ENCODE peak calls at places on chromosomes 5 and 9, in eight cellular contexts. B is SK-N-SH, D is HepG2, O is Panc1, M is stomach, Q is vagina, K is transverse colon, G is GM23338. C is an unnamed sample.

GRCh38 chr5:93454896-93455295 is 126.1 kb downstream of the NR2F1-AS1 start:
- DNase-seq in B (no peak), D (no peak), O (no peak), M (no peak), Q (no peak), K (no peak), G (no peak), C (no peak)

GRCh38 chr5:57878301-57878722 is 395.7 kb upstream of the ACTBL2 start:
- DNase-seq in B (no peak), D (no peak), O (no peak), M (no peak), Q (no peak), K (no peak), G (no peak), C (no peak)

GRCh38 chr5:145619806-145620205 is 215.3 kb downstream of the PRELID2 start:
- DNase-seq in B (no peak), D (no peak), O (no peak), M (no peak), Q (no peak), K (no peak), G (no peak), C (no peak)

GRCh38 chr5:99320461-99320860 is 391.7 kb upstream of the CHD1 start:
- DNase-seq in B (no peak), D (no peak), O (no peak), M (peak; percentile 31), Q (no peak), K (no peak), G (peak; percentile 51), C (no peak)

GRCh38 chr5:1460054-1460682 is 14.9 kb upstream of the SLC6A3 start:
- DNase-seq in B (peak; percentile 24), D (no peak), O (no peak), M (no peak), Q (no peak), K (no peak), G (no peak), C (no peak)

GRCh38 chr5:56610093-56610698 is 205.2 kb upstream of the MAP3K1 start:
- DNase-seq in B (no peak), D (no peak), O (no peak), M (no peak), Q (no peak), K (no peak), G (no peak), C (no peak)

GRCh38 chr5:90301248-90301647 is 108.3 kb downstream of the CETN3 start:
- DNase-seq in B (no peak), D (no peak), O (no peak), M (no peak), Q (no peak), K (no peak), G (no peak), C (no peak)

GRCh38 chr5:153523831-153524230 is 33.4 kb downstream of the GRIA1 start:
- DNase-seq in B (no peak), D (no peak), O (no peak), M (no peak), Q (no peak), K (no peak), G (no peak), C (no peak)

GRCh38 chr5:1745190-1745805 is 54.3 kb downstream of the MRPL36 start:
- DNase-seq in B (no peak), D (no peak), O (no peak), M (no peak), Q (no peak), K (peak; percentile 2), G (no peak), C (no peak)

GRCh38 chr5:28249771-28250415 is 1211.5 kb upstream of the CDH9 start:
- DNase-seq in B (no peak), D (no peak), O (no peak), M (no peak), Q (no peak), K (no peak), G (no peak), C (no peak)

GRCh38 chr9:121156263-121156731 is 45.4 kb downstream of the RAB14 start:
- DNase-seq in B (no peak), D (no peak), O (no peak), M (no peak), Q (no peak), K (no peak), G (no peak), C (peak; percentile 22)
- TF ChIP-seq POLR2AphosphoS5 in B (no peak), D (no peak), O (no peak), M (no peak), Q (no peak), K (no peak), G (no peak), C (no peak)

GRCh38 chr9:136717399-136717798 is 5.0 kb downstream of the DIPK1B start:
- DNase-seq in B (no peak), D (no peak), O (no peak), M (no peak), Q (no peak), K (no peak), G (no peak), C (no peak)

GRCh38 chr9:136718463-136719211 is 6.3 kb downstream of the DIPK1B start:
- DNase-seq in B (no peak), D (no peak), O (no peak), M (no peak), Q (no peak), K (no peak), G (no peak), C (no peak)

GRCh38 chr9:136720251-136720886 is 8.0 kb downstream of the DIPK1B start:
- DNase-seq in B (no peak), D (no peak), O (no peak), M (no peak), Q (no peak), K (no peak), G (no peak), C (no peak)

GRCh38 chr9:136720887-136721338 is 8.5 kb downstream of the DIPK1B start:
- DNase-seq in B (no peak), D (no peak), O (no peak), M (no peak), Q (no peak), K (no peak), G (no peak), C (no peak)

GRCh38 chr9:136719212-136719880 is 7.0 kb downstream of the DIPK1B start:
- DNase-seq in B (no peak), D (no peak), O (no peak), M (no peak), Q (no peak), K (no peak), G (no peak), C (no peak)
- TF ChIP-seq POLR2AphosphoS5 in B (no peak), D (no peak), O (no peak), M (no peak), Q (no peak), K (no peak), G (no peak), C (no peak)

GRCh38 chr5:149514512-149514911 is 36.7 kb downstream of the CSNK1A1 start:
- DNase-seq in B (no peak), D (no peak), O (no peak), M (no peak), Q (no peak), K (no peak), G (no peak), C (no peak)

GRCh38 chr5:149519624-149520023 is 31.6 kb downstream of the CSNK1A1 start:
- DNase-seq in B (no peak), D (no peak), O (no peak), M (no peak), Q (no peak), K (no peak), G (no peak), C (no peak)

GRCh38 chr5:149521739-149522373 is 29.4 kb downstream of the CSNK1A1 start:
- DNase-seq in B (no peak), D (no peak), O (no peak), M (no peak), Q (no peak), K (no peak), G (no peak), C (no peak)

GRCh38 chr5:149517461-149518122 is 33.6 kb downstream of the CSNK1A1 start:
- DNase-seq in B (no peak), D (no peak), O (no peak), M (no peak), Q (no peak), K (no peak), G (no peak), C (no peak)
- TF ChIP-seq POLR2AphosphoS5 in B (no peak), D (no peak), O (no peak), M (no peak), Q (no peak), K (no peak), G (no peak), C (no peak)

GRCh38 chr5:141823056-141823455 is 55.2 kb downstream of the PCDH1 start:
- DNase-seq in B (no peak), D (no peak), O (no peak), M (no peak), Q (no peak), K (no peak), G (no peak), C (no peak)

GRCh38 chr5:141821430-141821925 is 56.7 kb downstream of the PCDH1 start:
- DNase-seq in B (peak; percentile 68), D (no peak), O (no peak), M (no peak), Q (no peak), K (no peak), G (peak; percentile 92), C (no peak)

GRCh38 chr5:141824717-141825116 is 53.5 kb downstream of the PCDH1 start:
- DNase-seq in B (no peak), D (no peak), O (no peak), M (no peak), Q (no peak), K (no peak), G (no peak), C (no peak)

GRCh38 chr5:141825241-141825671 is 53.0 kb downstream of the PCDH1 start:
- DNase-seq in B (peak; percentile 62), D (no peak), O (no peak), M (no peak), Q (no peak), K (no peak), G (peak; percentile 4), C (no peak)

GRCh38 chr5:141822134-141822533 is 56.1 kb downstream of the PCDH1 start:
- DNase-seq in B (no peak), D (no peak), O (no peak), M (no peak), Q (no peak), K (no peak), G (peak; percentile 3), C (no peak)
- TF ChIP-seq POLR2AphosphoS5 in B (no peak), D (no peak), O (no peak), M (no peak), Q (peak; percentile 29), K (no peak), G (no peak), C (no peak)

C was measured in GM12891.